ENCODE peak calls at places on chromosomes 6 and 20, in five cellular contexts. S is adrenal gland, R is uterus, V is H1, N is Peyer's patch. W is an unnamed sample.

GRCh38 chr6:132495604-132496079 is 17.3 kb downstream of the STX7 start:
- DNase-seq in S (no peak), R (no peak), V (no peak), N (no peak), W (no peak)

GRCh38 chr6:79158856-79159516 is 75.5 kb downstream of the HMGN3 start:
- DNase-seq in S (no peak), R (no peak), V (no peak), N (no peak), W (no peak)

GRCh38 chr20:33793011-33793931 is 17.9 kb upstream of the CHMP4B start:
- DNase-seq in S (no peak), R (no peak), V (no peak), N (no peak), W (peak)

GRCh38 chr6:83878902-83879644 is 19.6 kb downstream of the CYB5R4 start:
- DNase-seq in S (no peak), R (no peak), V (no peak), N (no peak), W (no peak)

GRCh38 chr6:167782698-167783517 is 43.8 kb upstream of the AFDN start:
- DNase-seq in S (no peak), R (no peak), V (no peak), N (peak), W (no peak)

GRCh38 chr6:140043762-140044378 is 669.4 kb upstream of the CITED2 start:
- DNase-seq in S (no peak), R (no peak), V (no peak), N (no peak), W (no peak)

GRCh38 chr6:90256698-90257485 is 39.8 kb downstream of the BACH2 start:
- DNase-seq in S (no peak), R (no peak), V (no peak), N (no peak), W (no peak)

GRCh38 chr6:163716690-163717089 is 302.2 kb downstream of the QKI start:
- DNase-seq in S (no peak), R (no peak), V (no peak), N (peak), W (no peak)

GRCh38 chr6:138400326-138400725 is 3.7 kb upstream of the HEBP2 start:
- DNase-seq in S (no peak), R (no peak), V (no peak), N (no peak), W (no peak)

GRCh38 chr20:58956078-58956477 is 25.0 kb upstream of the NELFCD start:
- DNase-seq in S (no peak), R (no peak), V (no peak), N (no peak), W (no peak)

GRCh38 chr6:41799517-41799916 is 12.0 kb downstream of the TOMM6 start:
- DNase-seq in S (no peak), R (no peak), V (no peak), N (no peak), W (no peak)

GRCh38 chr6:149484733-149485700 is at the start of gene ZC3H12D:
- DNase-seq in S (peak), R (no peak), V (no peak), N (peak), W (no peak)

GRCh38 chr20:7136886-7137285 is 369.4 kb downstream of the BMP2 start:
- DNase-seq in S (no peak), R (no peak), V (no peak), N (no peak), W (no peak)

GRCh38 chr6:28940859-28941680 is 17.3 kb upstream of the TRIM27 start:
- DNase-seq in S (peak), R (peak), V (peak), N (peak), W (peak)

GRCh38 chr6:143108278-143108677 is 47.6 kb downstream of the AIG1 start:
- DNase-seq in S (no peak), R (no peak), V (no peak), N (no peak), W (no peak)
- H3K27ac ChIP-seq in S (no peak), R (no peak), V (no peak), N (no peak), W (no peak)

GRCh38 chr6:148342146-148343027 is at the start of gene SASH1:
- DNase-seq in S (peak), R (peak), V (peak), N (peak), W (peak)
- TF ChIP-seq POLR2A in S (no peak), R (peak), V (peak), N (peak), W (no peak)

GRCh38 chr20:39850236-39850635 is 838.8 kb downstream of the MAFB start:
- DNase-seq in S (no peak), R (no peak), V (no peak), N (no peak), W (no peak)
- H3K27ac ChIP-seq in S (no peak), R (peak), V (no peak), N (peak), W (no peak)

GRCh38 chr6:85594197-85594930 is 706 bp upstream of the SNX14 start:
- DNase-seq in S (no peak), R (no peak), V (no peak), N (no peak), W (peak)

GRCh38 chr6:85591207-85591606 is 2.5 kb downstream of the SNX14 start:
- DNase-seq in S (no peak), R (no peak), V (no peak), N (no peak), W (no peak)

GRCh38 chr6:85592044-85592443 is 1.6 kb downstream of the SNX14 start:
- DNase-seq in S (no peak), R (no peak), V (no peak), N (no peak), W (no peak)

GRCh38 chr6:85593438-85594196 is at the start of gene SNX14:
- DNase-seq in S (peak), R (peak), V (peak), N (peak), W (peak)
- TF ChIP-seq POLR2A in S (peak), R (peak), V (no peak), N (peak), W (peak)

DNA sequence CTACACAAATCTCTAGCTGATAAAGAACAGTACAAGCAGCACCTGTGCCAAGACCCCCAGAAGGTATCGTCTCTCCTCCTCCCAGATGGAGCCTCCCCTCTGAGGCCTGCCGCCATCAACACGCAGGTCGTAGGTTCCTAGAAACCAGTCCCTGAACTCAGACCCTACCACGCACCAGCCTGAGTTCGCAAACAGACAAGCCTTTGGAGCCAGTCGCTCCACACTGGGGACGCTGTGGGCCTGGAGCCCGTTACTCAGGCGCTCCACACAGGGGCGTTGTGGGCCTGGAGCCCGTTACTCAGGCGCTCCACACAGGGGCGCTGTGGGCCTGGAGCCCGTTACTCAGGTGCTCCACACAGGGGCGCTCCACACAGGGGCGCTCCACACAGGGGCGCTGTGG is 263.3 kb downstream of the THBS2 start:
- DNase-seq in S (no peak), R (no peak), V (no peak), N (no peak), W (no peak)
- H3K27ac ChIP-seq in S (no peak), R (peak), V (no peak), N (no peak), W (no peak)

GRCh38 chr20:19817017-19817416 is 59.0 kb downstream of the RIN2 start:
- DNase-seq in S (peak), R (no peak), V (no peak), N (no peak), W (no peak)
- TF ChIP-seq POLR2A in S (no peak), R (no peak), V (no peak), N (no peak), W (no peak)